ENCODE peak calls at places on chromosomes 13 and 19, in eight cellular contexts. S is transverse colon; Q is ascending aorta; G is upper lobe of left lung; N is AG04450; H is Peyer's patch; A is effector memory CD4-positive, alpha-beta T cell; E is aorta. J is an unnamed sample. For H3K9me3, the result is how much of the 10 kb centered on the place peaks cover.

GRCh38 chr19:4088975-4089374 is 22.3 kb upstream of the ZBTB7A start:
- DNase-seq in H (peak), A (peak), S (no peak), Q (no peak), G (no peak), N (no peak), E (no peak), J (peak)

GRCh38 chr19:7262470-7262869 is 31.7 kb downstream of the INSR start:
- DNase-seq in S (no peak), H (no peak), Q (no peak), N (no peak), A (no peak), G (no peak), E (no peak), J (no peak)

GRCh38 chr19:11041966-11042627 is 47.2 kb upstream of the LDLR start:
- DNase-seq in Q (no peak), S (no peak), G (peak), N (no peak), E (no peak), H (no peak), A (no peak), J (no peak)

GRCh38 chr19:40805258-40805868 is 6.4 kb downstream of the EGLN2 start:
- DNase-seq in A (peak), E (no peak), G (peak), Q (no peak), S (peak), H (no peak), N (no peak), J (no peak)

GRCh38 chr13:21897140-21897539 is 226.3 kb downstream of the FGF9 start:
- DNase-seq in E (no peak), S (no peak), Q (no peak), A (no peak), G (no peak), H (no peak), N (no peak), J (no peak)

GRCh38 chr13:42821437-42821836 is 40.1 kb downstream of the FAM216B start:
- DNase-seq in G (no peak), S (no peak), Q (no peak), E (no peak), H (no peak), A (no peak), N (peak), J (no peak)

GRCh38 chr19:33259532-33259931 is 33.9 kb upstream of the SLC7A10 start:
- DNase-seq in G (peak), S (no peak), E (peak), Q (peak), A (no peak), H (no peak), N (no peak), J (no peak)

GRCh38 chr13:104327217-104327616 is 1261.0 kb upstream of the SLC10A2 start:
- DNase-seq in A (no peak), Q (no peak), G (no peak), S (no peak), H (no peak), E (no peak), N (no peak), J (no peak)

GRCh38 chr13:26011996-26012688 is 39.7 kb downstream of the SHISA2 start:
- DNase-seq in Q (no peak), H (peak), G (no peak), N (no peak), S (no peak), A (peak), E (no peak), J (peak)

GRCh38 chr13:73803997-73804396 is 330.2 kb downstream of the KLF12 start:
- DNase-seq in G (no peak), N (no peak), S (no peak), A (no peak), Q (no peak), E (no peak), H (no peak), J (no peak)

GRCh38 chr13:106649495-106649894 is 81.6 kb upstream of the ARGLU1 start:
- DNase-seq in H (no peak), N (no peak), A (no peak), Q (no peak), S (peak), G (no peak), E (no peak), J (no peak)

GRCh38 chr13:113034451-113035208 is 65.6 kb downstream of the MCF2L start:
- DNase-seq in N (peak), E (peak), G (no peak), A (no peak), H (no peak), S (peak), Q (no peak), J (no peak)

GRCh38 chr19:30263719-30264440 is 108.3 kb upstream of the ZNF536 start:
- DNase-seq in N (no peak), Q (no peak), H (no peak), E (no peak), S (no peak), A (no peak), G (no peak), J (no peak)

GRCh38 chr19:9871626-9872338 is 36.7 kb downstream of the PIN1 start:
- DNase-seq in H (no peak), Q (no peak), G (no peak), S (no peak), A (no peak), E (no peak), N (no peak), J (no peak)

GRCh38 chr19:38429055-38429810 is 3.2 kb upstream of the RASGRP4 start:
- DNase-seq in H (no peak), S (no peak), N (no peak), A (no peak), E (no peak), Q (no peak), G (no peak), J (no peak)

DNA sequence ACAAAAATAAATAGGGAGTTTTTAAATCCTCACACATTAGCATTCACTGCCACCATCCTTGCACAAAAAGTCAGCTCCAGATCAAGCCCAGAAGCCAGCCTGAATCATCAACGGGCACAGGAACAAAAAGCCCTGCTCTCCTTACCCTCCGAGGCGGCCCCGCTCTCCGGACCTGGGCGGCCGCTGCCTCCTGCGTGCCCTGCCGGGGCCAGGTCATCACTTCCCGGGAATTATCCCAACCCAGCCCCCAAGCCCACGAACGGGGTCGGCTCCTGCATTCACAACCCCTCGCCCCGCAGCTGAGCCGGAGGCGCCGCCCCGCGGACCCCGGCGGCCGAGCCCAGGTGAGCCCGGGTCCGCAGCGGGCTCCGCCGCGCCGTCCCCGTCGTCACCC is 754 bp downstream of the DNAJB1 start:
- DNase-seq in A (no peak), E (peak), S (peak), G (no peak), N (no peak), Q (no peak), H (no peak), J (no peak)
- H3K27ac ChIP-seq in A (peak), E (peak), S (peak), G (peak), N (no peak), Q (peak), H (peak), J (peak)

DNA sequence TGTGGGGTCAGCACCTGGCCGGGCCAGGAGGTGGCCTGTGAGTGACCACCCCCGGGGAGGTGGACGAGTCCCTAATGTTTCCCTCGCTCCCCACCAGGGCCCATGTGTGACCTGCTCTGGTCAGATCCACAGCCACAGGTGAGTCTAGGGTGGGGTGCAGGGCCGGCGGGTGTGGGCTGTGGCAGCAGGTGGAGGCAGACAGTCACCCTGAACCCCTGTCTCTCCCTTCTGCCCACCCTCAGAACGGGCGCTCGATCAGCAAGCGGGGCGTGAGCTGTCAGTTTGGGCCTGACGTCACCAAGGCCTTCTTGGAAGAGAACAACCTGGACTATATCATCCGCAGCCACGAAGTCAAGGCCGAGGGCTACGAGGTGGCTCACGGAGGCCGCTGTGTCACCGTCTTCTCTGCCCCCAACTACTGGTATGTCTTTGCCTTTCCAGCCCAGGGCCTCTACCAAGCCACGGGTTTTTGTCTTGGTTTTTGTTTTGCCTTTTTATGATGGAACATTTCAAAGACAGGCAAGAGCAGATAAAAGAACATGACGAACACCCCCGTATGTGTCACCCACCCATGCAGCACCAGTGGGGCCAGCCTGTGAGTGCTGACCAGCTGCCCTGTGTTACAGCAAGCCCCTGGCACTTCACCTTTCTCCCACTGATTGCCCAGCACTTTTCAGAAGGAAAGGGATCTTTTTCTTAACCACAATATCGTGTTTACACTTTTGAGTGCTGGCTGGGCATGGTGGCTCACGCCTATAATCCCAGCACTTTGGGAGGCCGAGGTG is 24.9 kb downstream of the CCDC8 start:
- DNase-seq in Q (no peak), A (no peak), E (peak), S (no peak), G (no peak), H (no peak), N (no peak), J (no peak)
- H3K4me3 ChIP-seq in Q (no peak), A (no peak), E (no peak), S (no peak), G (no peak), H (no peak), N (no peak), J (no peak)

DNA sequence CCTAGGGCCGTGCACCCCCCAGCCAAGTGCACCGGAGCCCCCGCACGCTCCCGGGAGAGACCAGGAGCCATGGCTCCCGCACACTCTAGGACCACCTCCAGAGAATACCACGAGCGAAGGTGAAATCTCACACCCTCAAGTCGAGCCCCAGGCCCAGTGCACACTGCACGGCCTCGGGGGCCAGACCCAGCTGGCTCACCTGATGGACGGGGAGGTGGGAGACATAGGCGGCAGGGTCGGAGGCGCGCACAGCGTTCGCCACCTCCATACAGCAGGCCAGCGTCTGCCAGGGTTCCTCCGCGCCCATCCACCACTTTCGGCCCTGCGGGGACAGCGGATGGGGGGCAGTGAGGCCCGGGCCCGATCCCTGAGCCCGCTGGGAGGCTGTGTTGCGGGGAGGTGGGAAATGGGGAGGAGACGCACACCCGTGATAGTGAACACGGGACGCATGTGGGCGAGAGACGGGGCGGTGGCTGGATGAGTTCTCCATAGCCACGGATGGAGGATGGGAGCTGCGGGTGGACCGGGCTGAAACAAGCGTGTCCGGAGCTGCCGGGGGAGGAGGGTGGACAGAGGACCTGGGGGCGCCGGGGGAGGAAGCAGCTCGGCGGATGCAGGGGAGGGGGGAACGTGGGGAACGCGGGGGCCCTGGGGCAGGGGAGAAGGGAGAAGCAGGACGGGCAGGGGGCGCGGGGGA is 13.0 kb downstream of the POLRMT start:
- DNase-seq in H (no peak), Q (no peak), N (no peak), G (no peak), A (no peak), S (no peak), E (no peak), J (no peak)
- H3K9me3 ChIP-seq in H (under half), Q (under half), N (under half), G (under half), A (under half), S (under half), E (under half), J (under half)

GRCh38 chr19:1112254-1113208 is 8.7 kb downstream of the GPX4 start:
- DNase-seq in S (peak), G (peak), H (no peak), A (no peak), E (no peak), Q (no peak), N (no peak), J (no peak)
- H3K27ac ChIP-seq in S (peak), G (peak), H (peak), A (peak), E (no peak), Q (peak), N (no peak), J (peak)

GRCh38 chr19:53131732-53132131 is 978 bp downstream of the ZNF415 start:
- DNase-seq in E (no peak), G (no peak), A (no peak), Q (no peak), N (no peak), H (no peak), S (no peak), J (no peak)
- H3K4me3 ChIP-seq in E (no peak), G (peak), A (peak), Q (peak), N (peak), H (peak), S (no peak), J (peak)

GRCh38 chr13:90293793-90294361 is 1053.6 kb upstream of the MIR17HG start:
- DNase-seq in Q (no peak), S (no peak), G (no peak), E (no peak), A (no peak), N (no peak), H (no peak), J (no peak)
- H3K9me3 ChIP-seq in Q (under half), S (under half), G (under half), E (under half), A (under half), N (under half), H (under half), J (under half)

GRCh38 chr19:16340654-16341053 is 16.0 kb downstream of the KLF2 start:
- DNase-seq in G (no peak), H (no peak), S (no peak), N (no peak), A (no peak), Q (no peak), E (no peak), J (no peak)
- H3K27ac ChIP-seq in G (no peak), H (no peak), S (no peak), N (no peak), A (no peak), Q (no peak), E (no peak), J (no peak)

GRCh38 chr13:94678845-94679244 is 33.5 kb downstream of the SOX21 start:
- DNase-seq in Q (no peak), N (no peak), A (no peak), G (no peak), S (no peak), H (no peak), E (no peak), J (no peak)

GRCh38 chr13:94677799-94678198 is 34.5 kb downstream of the SOX21 start:
- DNase-seq in Q (no peak), S (no peak), H (no peak), N (no peak), A (no peak), E (no peak), G (no peak), J (no peak)

GRCh38 chr13:94674609-94675348 is 37.6 kb downstream of the SOX21 start:
- DNase-seq in A (no peak), Q (no peak), S (peak), E (no peak), N (no peak), G (peak), H (peak), J (peak)

GRCh38 chr13:94672400-94672799 is 39.9 kb downstream of the SOX21 start:
- DNase-seq in S (no peak), N (no peak), G (no peak), H (no peak), E (no peak), Q (no peak), A (no peak), J (no peak)

GRCh38 chr13:94673841-94674240 is 38.5 kb downstream of the SOX21 start:
- DNase-seq in Q (no peak), N (no peak), H (no peak), A (no peak), E (no peak), S (no peak), G (no peak), J (no peak)
- H3K4me3 ChIP-seq in Q (no peak), N (no peak), H (no peak), A (no peak), E (no peak), S (no peak), G (no peak), J (no peak)

DNA sequence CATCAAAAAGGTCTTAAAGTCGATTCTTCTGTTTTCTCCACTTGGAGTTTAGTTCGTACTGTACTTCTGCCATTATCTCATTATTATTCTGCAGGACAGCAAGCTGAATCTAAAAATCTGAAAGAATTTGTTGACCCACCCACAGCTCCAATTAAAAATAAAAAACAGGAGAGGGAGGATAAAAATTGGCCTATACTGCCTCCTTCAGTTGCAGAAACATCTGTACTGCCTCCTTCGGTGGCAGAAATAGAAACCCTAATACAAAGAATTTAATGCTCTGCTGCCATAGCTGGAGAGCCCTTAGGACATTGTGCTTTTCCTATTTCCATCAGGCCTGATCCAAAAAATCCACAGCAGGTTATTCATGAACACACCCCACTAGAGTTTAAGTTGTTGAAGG is 9.8 kb downstream of the ZNF350 start:
- DNase-seq in N (no peak), H (no peak), A (no peak), E (no peak), Q (no peak), G (no peak), S (no peak), J (no peak)
- H3K9me3 ChIP-seq in N (under half), H (under half), A (half or more), E (under half), Q (half or more), G (half or more), S (half or more), J (half or more)